ENCODE peak calls at places on chromosomes 7 and 10, in six cellular contexts. S is HCT116, I is GM12878, V is SK-N-SH, K is HepG2, U is H1. J is an unnamed sample.

GRCh38 chr7:142603870-142604448 is 145.3 kb upstream of the PRSS1 start:
- DNase-seq in U (peak; percentile 58), I (no peak), S (peak; percentile 53), V (peak; percentile 81), K (peak; percentile 52), J (peak; percentile 11)

GRCh38 chr10:113891476-113891875 is 37.0 kb downstream of the NHLRC2 start:
- DNase-seq in K (no peak), S (no peak), V (no peak), I (no peak), U (no peak), J (no peak)

GRCh38 chr10:50396491-50397311 is 145.4 kb upstream of the ASAH2 start:
- DNase-seq in K (no peak), I (no peak), V (no peak), S (no peak), U (no peak), J (no peak)

GRCh38 chr10:118957966-118958365 is 71.5 kb upstream of the NANOS1 start:
- DNase-seq in S (no peak), K (no peak), U (peak; percentile 26), V (no peak), I (no peak), J (no peak)

GRCh38 chr10:116212756-116213155 is 60.2 kb downstream of the GFRA1 start:
- DNase-seq in U (no peak), V (no peak), S (no peak), I (no peak), K (no peak), J (no peak)

GRCh38 chr7:36506820-36507219 is 117.2 kb downstream of the ANLN start:
- DNase-seq in V (no peak), U (no peak), K (no peak), S (peak; percentile 23), I (no peak), J (no peak)

GRCh38 chr7:149427096-149427680 is 33.7 kb downstream of the ZNF777 start:
- DNase-seq in U (no peak), K (no peak), V (peak; percentile 76), S (no peak), I (no peak), J (no peak)

GRCh38 chr7:91396-92158 is 100.8 kb upstream of the FAM20C start:
- DNase-seq in S (no peak), V (peak; percentile 30), K (no peak), U (peak; percentile 44), I (no peak), J (no peak)

GRCh38 chr7:81789406-81790139 is 19.7 kb upstream of the HGF start:
- DNase-seq in V (no peak), K (no peak), I (no peak), U (no peak), S (no peak), J (no peak)

GRCh38 chr10:50621981-50622496 is 1.7 kb downstream of the SGMS1 start:
- DNase-seq in I (peak; percentile 83), V (peak; percentile 69), S (peak; percentile 75), K (peak; percentile 52), U (peak; percentile 59), J (peak; percentile 82)

GRCh38 chr7:98828368-98828767 is 41.4 kb downstream of the TMEM130 start:
- DNase-seq in U (no peak), I (no peak), K (no peak), V (no peak), S (no peak), J (no peak)

GRCh38 chr7:31646969-31647368 is 40.0 kb upstream of the PPP1R17 start:
- DNase-seq in K (no peak), V (no peak), S (no peak), U (no peak), I (no peak), J (no peak)

GRCh38 chr10:71213127-71213616 is 802 bp downstream of the UNC5B start:
- DNase-seq in K (no peak), U (peak; percentile 66), V (peak; percentile 61), S (peak; percentile 36), I (no peak), J (peak; percentile 68)

GRCh38 chr10:119706521-119707278 is 19.1 kb upstream of the INPP5F start:
- DNase-seq in S (no peak), I (no peak), V (no peak), U (no peak), K (no peak), J (no peak)

GRCh38 chr7:138981332-138982203 is at the start of gene KIAA1549:
- DNase-seq in S (peak; percentile 12), U (peak; percentile 83), V (peak; percentile 98), K (peak; percentile 33), I (no peak), J (peak; percentile 74)

GRCh38 chr10:46247808-46248569 is 38.8 kb upstream of the ANTXRL start:
- DNase-seq in U (peak; percentile 41), S (no peak), K (no peak), I (no peak), V (peak; percentile 83), J (no peak)

GRCh38 chr10:70412356-70412755 is 8.4 kb downstream of the EIF4EBP2 start:
- DNase-seq in K (no peak), S (no peak), I (no peak), U (no peak), V (no peak), J (no peak)

GRCh38 chr7:157540606-157541294 is 203.9 kb downstream of the DNAJB6 start:
- DNase-seq in U (no peak), K (no peak), I (no peak), S (no peak), V (no peak), J (no peak)

GRCh38 chr10:123241391-123242141 is 87.4 kb downstream of the BUB3 start:
- DNase-seq in V (no peak), K (peak; percentile 5), I (no peak), U (no peak), S (no peak), J (peak; percentile 3)

GRCh38 chr10:124291009-124291671 is 127.6 kb downstream of the OAT start:
- DNase-seq in V (no peak), I (no peak), K (no peak), S (no peak), U (no peak), J (no peak)

GRCh38 chr7:2266911-2267310 is 24.9 kb downstream of the NUDT1 start:
- DNase-seq in S (no peak), K (no peak), V (no peak), U (no peak), I (no peak), J (no peak)

GRCh38 chr7:151688236-151688780 is 168.6 kb upstream of the RHEB start:
- DNase-seq in V (no peak), I (no peak), S (no peak), U (no peak), K (no peak), J (no peak)

GRCh38 chr10:3895045-3895609 is 110.1 kb upstream of the KLF6 start:
- DNase-seq in U (no peak), S (no peak), I (no peak), K (no peak), V (no peak), J (no peak)

DNA sequence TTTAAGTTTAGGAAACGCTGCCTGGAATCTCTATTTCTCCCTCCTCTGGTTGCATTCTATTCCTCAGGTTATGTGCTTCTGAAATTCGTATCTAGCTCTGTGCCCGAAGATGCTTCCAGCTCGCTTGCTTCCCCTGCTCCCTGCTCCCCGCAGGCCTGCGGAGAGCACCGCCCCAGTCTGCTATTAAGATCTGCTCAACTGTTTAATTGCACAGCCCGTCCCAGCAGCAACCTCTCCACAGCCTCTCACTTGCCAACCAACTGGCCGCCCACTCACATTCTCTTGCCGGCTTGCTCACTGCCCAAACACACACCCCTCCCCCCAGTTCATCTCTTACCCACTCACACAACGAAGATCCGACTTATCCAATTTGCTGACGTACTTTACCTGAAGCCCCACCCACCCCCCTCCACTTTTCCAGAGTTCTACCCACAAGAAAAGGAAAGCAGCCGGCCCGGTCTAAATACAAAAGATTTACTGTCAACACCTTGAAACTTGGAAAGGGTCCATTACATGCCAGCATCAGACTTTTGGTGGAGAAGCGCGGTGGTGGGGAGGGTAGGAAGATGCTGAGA is 167.3 kb upstream of the KLF14 start:
- DNase-seq in U (no peak), S (peak; percentile 96), I (no peak), V (no peak), K (no peak), J (peak; percentile 12)
- TF ChIP-seq JUND in U (no peak), S (no peak), I (no peak), V (peak; percentile 28), K (no peak), J (no peak)

GRCh38 chr7:24417526-24418120 is 133.6 kb downstream of the NPY start:
- DNase-seq in U (no peak), K (peak; percentile 3), I (no peak), S (no peak), V (no peak), J (no peak)

GRCh38 chr7:24419527-24419926 is 135.5 kb downstream of the NPY start:
- DNase-seq in V (no peak), S (no peak), U (no peak), K (no peak), I (no peak), J (no peak)

GRCh38 chr7:24422611-24423010 is 138.6 kb downstream of the NPY start:
- DNase-seq in S (no peak), V (no peak), K (no peak), U (no peak), I (no peak), J (no peak)

DNA sequence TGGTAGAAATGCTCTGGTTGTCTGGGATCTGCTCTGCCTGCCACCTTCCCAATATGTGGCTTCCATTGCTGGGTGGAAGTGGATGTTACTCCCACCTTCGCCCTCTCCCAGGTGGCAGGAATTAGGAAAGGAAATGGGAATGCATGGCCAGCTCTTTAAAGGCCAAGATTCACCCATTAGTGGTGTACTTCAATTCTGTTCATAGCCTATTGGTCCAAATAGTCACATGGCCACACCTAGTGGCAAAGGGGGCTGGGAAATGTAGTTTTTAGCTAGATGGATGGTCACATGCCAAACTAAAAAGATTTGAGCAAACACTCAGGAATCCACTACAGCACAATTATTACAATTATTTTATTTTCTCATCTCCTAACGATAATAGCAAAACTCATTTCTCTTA is 135.1 kb downstream of the NPY start:
- DNase-seq in U (no peak), I (no peak), K (no peak), S (peak; percentile 21), V (peak; percentile 32), J (peak; percentile 49)
- TF ChIP-seq JUND in U (no peak), I (no peak), K (no peak), S (no peak), V (no peak), J (no peak)

GRCh38 chr10:43815486-43815885 is 166.8 kb upstream of the ZNF32 start:
- DNase-seq in K (no peak), U (no peak), S (no peak), V (no peak), I (no peak), J (no peak)

GRCh38 chr10:43818687-43819086 is 170.0 kb upstream of the ZNF32 start:
- DNase-seq in K (no peak), V (no peak), S (no peak), I (no peak), U (no peak), J (no peak)

GRCh38 chr10:43816351-43817321 is 168.0 kb upstream of the ZNF32 start:
- DNase-seq in K (no peak), I (peak; percentile 61), V (peak; percentile 58), S (no peak), U (no peak), J (no peak)

GRCh38 chr10:43817368-43817767 is 168.7 kb upstream of the ZNF32 start:
- DNase-seq in K (no peak), V (no peak), U (no peak), S (no peak), I (no peak), J (no peak)

GRCh38 chr10:43814611-43815010 is 165.9 kb upstream of the ZNF32 start:
- DNase-seq in I (no peak), U (no peak), K (no peak), V (no peak), S (no peak), J (no peak)
- TF ChIP-seq JUND in I (no peak), U (no peak), K (no peak), V (no peak), S (no peak), J (no peak)

GRCh38 chr10:78481842-78482241 is 448.2 kb downstream of the RPS24 start:
- DNase-seq in S (no peak), V (no peak), U (no peak), I (no peak), K (no peak), J (no peak)
- TF ChIP-seq JUND in S (no peak), V (no peak), U (no peak), I (no peak), K (no peak), J (no peak)